ENCODE peak calls at places on chromosomes 6 and 20, in four cellular contexts. D, T, M and B are unnamed samples.

GRCh38 chr6:17871169-17871479 is 116.3 kb downstream of the KIF13A start:
- DNase-seq in T (no peak), M (no peak), D (no peak), B (no peak)

GRCh38 chr6:13725570-13725969 is 13.9 kb upstream of the RANBP9 start:
- DNase-seq in M (no peak), T (no peak), D (no peak), B (no peak)

GRCh38 chr20:4303136-4303535 is 287.8 kb upstream of the RNF24 start:
- DNase-seq in D (no peak), M (no peak), T (no peak), B (no peak)

GRCh38 chr6:104859225-104860146 is at the start of gene HACE1:
- DNase-seq in T (peak), M (peak), D (peak), B (peak)

GRCh38 chr20:45104786-45105185 is 3.9 kb upstream of the KCNS1 start:
- DNase-seq in D (peak), T (peak), M (no peak), B (no peak)

GRCh38 chr6:158819213-158819976 is at the start of gene EZR:
- DNase-seq in D (peak), T (peak), M (peak), B (no peak)

GRCh38 chr20:34374209-34374749 is 11.2 kb downstream of the ITCH start:
- DNase-seq in D (no peak), T (no peak), M (no peak), B (no peak)

GRCh38 chr20:51486197-51487005 is 56.1 kb downstream of the NFATC2 start:
- DNase-seq in M (no peak), T (no peak), D (no peak), B (no peak)

GRCh38 chr6:169420912-169421543 is 167.4 kb upstream of the THBS2 start:
- DNase-seq in M (peak), D (peak), T (peak), B (no peak)

GRCh38 chr6:42452171-42453026 is 673 bp upstream of the TRERF1 start:
- DNase-seq in M (peak), D (peak), T (peak), B (no peak)

GRCh38 chr6:81241717-81242116 is 510.8 kb downstream of the TENT5A start:
- DNase-seq in M (no peak), T (peak), D (peak), B (no peak)

GRCh38 chr6:151233731-151234130 is 6.0 kb upstream of the AKAP12 start:
- DNase-seq in M (no peak), D (no peak), T (no peak), B (no peak)

GRCh38 chr20:45343867-45344721 is 4.1 kb downstream of the SDC4 start:
- DNase-seq in D (peak), T (peak), M (no peak), B (peak)

GRCh38 chr6:168132531-168133184 is 53.6 kb upstream of the FRMD1 start:
- DNase-seq in T (peak), M (no peak), D (peak), B (no peak)

GRCh38 chr20:19540401-19540800 is 217.7 kb upstream of the RIN2 start:
- DNase-seq in T (no peak), D (peak), M (no peak), B (no peak)

GRCh38 chr6:53896237-53896636 is 101.4 kb downstream of the LRRC1 start:
- DNase-seq in D (no peak), T (peak), M (no peak), B (no peak)

GRCh38 chr6:85864453-85865401 is 222.0 kb upstream of the SYNCRIP start:
- DNase-seq in D (peak), T (peak), M (no peak), B (no peak)

GRCh38 chr20:64188682-64189529 is 24.7 kb downstream of the MYT1 start:
- DNase-seq in M (no peak), T (peak), D (peak), B (no peak)

GRCh38 chr6:70210462-70210861 is 92.4 kb downstream of the COL9A1 start:
- DNase-seq in T (no peak), M (peak), D (peak), B (no peak)

GRCh38 chr20:47770931-47771330 is 14.3 kb downstream of the SULF2 start:
- DNase-seq in D (no peak), M (no peak), T (no peak), B (no peak)

GRCh38 chr6:66048684-66049474 is 341.9 kb upstream of the EYS start:
- DNase-seq in D (no peak), T (no peak), M (no peak), B (no peak)

GRCh38 chr20:57482796-57483195 is 42.1 kb downstream of the CTCFL start:
- DNase-seq in T (no peak), M (no peak), D (no peak), B (no peak)

GRCh38 chr6:160678744-160679401 is 14.8 kb upstream of the LPA start:
- DNase-seq in D (no peak), T (no peak), M (no peak), B (no peak)

GRCh38 chr6:160678230-160678629 is 14.2 kb upstream of the LPA start:
- DNase-seq in D (no peak), T (no peak), M (no peak), B (no peak)

DNA sequence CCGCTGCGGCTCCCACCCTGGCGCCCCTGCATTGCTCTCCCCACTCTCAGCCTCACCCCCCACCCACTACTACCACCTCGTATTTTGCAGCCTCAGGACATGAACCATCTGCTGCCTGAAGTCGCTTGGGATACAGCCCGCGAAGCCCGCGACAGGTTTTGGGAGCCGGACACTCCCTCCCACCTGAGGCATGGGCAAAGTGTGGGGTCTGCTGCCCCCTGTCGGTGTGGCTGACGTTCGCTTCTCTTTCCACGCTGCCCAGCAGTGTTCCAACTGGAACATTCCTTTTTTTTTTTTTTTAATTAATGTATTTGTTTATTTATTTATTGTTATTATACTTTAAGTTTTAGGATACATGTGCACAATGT is 15.3 kb upstream of the LPA start:
- DNase-seq in D (no peak), T (no peak), M (no peak), B (no peak)
- TF ChIP-seq CTCF in D (no peak), T (no peak), M (no peak), B (no peak)

GRCh38 chr6:4404410-4404809 is 269.0 kb upstream of the ECI2 start:
- DNase-seq in M (no peak), D (no peak), T (no peak), B (no peak)

GRCh38 chr6:4403023-4403752 is 267.8 kb upstream of the ECI2 start:
- DNase-seq in T (no peak), D (no peak), M (no peak), B (no peak)

GRCh38 chr6:4403828-4404227 is 268.5 kb upstream of the ECI2 start:
- DNase-seq in M (no peak), D (peak), T (peak), B (no peak)

GRCh38 chr6:4402477-4402976 is 267.2 kb upstream of the ECI2 start:
- DNase-seq in M (no peak), T (peak), D (peak), B (no peak)

DNA sequence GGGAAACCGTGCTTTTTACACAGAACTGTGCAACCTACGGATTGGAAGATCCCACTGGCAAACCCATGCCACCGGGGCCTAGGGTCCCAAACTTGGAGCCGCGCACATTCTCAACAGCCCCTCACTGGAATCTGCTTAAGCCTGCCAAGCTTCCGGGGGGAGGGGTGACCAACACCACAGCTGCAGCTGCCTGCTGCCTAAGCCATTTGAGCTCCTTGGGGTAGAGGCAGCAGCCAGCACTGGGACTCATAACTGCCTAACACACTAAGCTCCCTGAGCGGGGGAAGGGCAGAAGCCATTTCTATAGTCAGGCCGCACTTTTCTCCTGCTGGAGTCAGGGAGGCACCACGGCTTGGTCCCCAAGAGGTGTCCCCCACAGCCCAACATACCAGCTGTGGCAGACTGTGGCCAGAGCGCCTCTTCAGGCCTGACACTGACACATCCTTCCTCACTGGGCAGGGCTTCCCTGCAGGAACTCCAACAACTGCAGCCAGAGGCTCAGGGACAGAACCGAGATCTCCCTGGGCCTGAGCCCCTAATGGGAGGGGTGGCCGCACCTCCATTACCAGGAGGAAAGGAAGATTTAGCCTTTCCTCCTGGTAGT is 270.3 kb upstream of the ECI2 start:
- DNase-seq in T (no peak), M (no peak), D (no peak), B (no peak)
- TF ChIP-seq CTCF in T (no peak), M (no peak), D (no peak), B (no peak)

GRCh38 chr6:34508425-34508824 is 42.5 kb downstream of the PACSIN1 start:
- DNase-seq in T (no peak), M (no peak), D (no peak), B (no peak)
- TF ChIP-seq CTCF in T (peak), M (no peak), D (no peak), B (no peak)

GRCh38 chr6:80144753-80145152 is 38.3 kb downstream of the BCKDHB start:
- DNase-seq in D (no peak), T (peak), M (no peak), B (no peak)
- TF ChIP-seq CTCF in D (no peak), T (no peak), M (no peak), B (no peak)